ENCODE peak calls at places on chromosomes 12 and 14, in six cellular contexts. X is NCI-H1092; P is aorta; Y is non-pigmented ciliary epithelial cell; R is colonic mucosa; A is central memory CD4-positive, alpha-beta T cell. V is an unnamed sample.

GRCh38 chr14:41868396-41868795 is 261.7 kb downstream of the LRFN5 start:
- DNase-seq in R (no peak), A (no peak), X (no peak), Y (no peak), P (no peak), V (no peak)

GRCh38 chr14:49363926-49364751 is 222.0 kb downstream of the RPS29 start:
- DNase-seq in A (no peak), R (no peak), Y (no peak), P (no peak), X (no peak), V (no peak)

GRCh38 chr12:22656376-22656775 is 31.4 kb downstream of the ETNK1 start:
- DNase-seq in Y (no peak), X (no peak), A (no peak), P (no peak), R (no peak), V (no peak)

GRCh38 chr14:61346221-61346620 is 24.8 kb downstream of the PRKCH start:
- DNase-seq in A (no peak), Y (no peak), P (no peak), R (no peak), X (no peak), V (no peak)

GRCh38 chr14:104445086-104445485 is 134.5 kb upstream of the C14orf180 start:
- DNase-seq in A (no peak), X (no peak), R (peak), P (no peak), Y (no peak), V (no peak)

GRCh38 chr12:32477714-32478113 is 78.4 kb downstream of the FGD4 start:
- DNase-seq in X (no peak), R (no peak), Y (no peak), A (no peak), P (no peak), V (no peak)

GRCh38 chr14:36367985-36368774 is 47.7 kb upstream of the MBIP start:
- DNase-seq in R (no peak), X (no peak), A (no peak), Y (no peak), P (no peak), V (no peak)

GRCh38 chr14:105474478-105475268 is at the start of gene CRIP2:
- DNase-seq in R (no peak), P (peak), Y (no peak), X (peak), A (peak), V (peak)

GRCh38 chr14:99728231-99728920 is 44.3 kb downstream of the CYP46A1 start:
- DNase-seq in A (no peak), Y (no peak), R (peak), P (peak), X (no peak), V (no peak)

GRCh38 chr14:71403673-71404072 is 496.4 kb downstream of the PCNX1 start:
- DNase-seq in R (peak), P (no peak), X (no peak), A (peak), Y (no peak), V (peak)

GRCh38 chr12:31772186-31772585 is 43.4 kb upstream of the AMN1 start:
- DNase-seq in Y (no peak), R (no peak), A (no peak), P (no peak), X (no peak), V (no peak)

GRCh38 chr12:93062100-93062419 is 133.0 kb upstream of the EEA1 start:
- DNase-seq in Y (no peak), P (no peak), X (no peak), R (no peak), A (no peak), V (no peak)

GRCh38 chr12:12017135-12017581 is 53.6 kb upstream of the BCL2L14 start:
- DNase-seq in X (no peak), P (no peak), R (no peak), Y (no peak), A (no peak), V (no peak)

GRCh38 chr14:90111895-90112534 is 50.2 kb downstream of the KCNK13 start:
- DNase-seq in R (no peak), X (no peak), A (no peak), Y (peak), P (no peak), V (no peak)

GRCh38 chr14:90023176-90023896 is 38.5 kb upstream of the KCNK13 start:
- DNase-seq in A (no peak), R (no peak), Y (peak), P (no peak), X (no peak), V (no peak)

GRCh38 chr12:111024205-111024794 is 103.9 kb upstream of the MYL2 start:
- DNase-seq in R (peak), X (peak), Y (no peak), A (peak), P (peak), V (peak)

GRCh38 chr12:11894890-11895289 is 175.8 kb upstream of the BCL2L14 start:
- DNase-seq in A (no peak), P (no peak), Y (no peak), R (no peak), X (no peak), V (no peak)

GRCh38 chr14:33840797-33841196 is 110.1 kb downstream of the EGLN3 start:
- DNase-seq in X (no peak), Y (no peak), P (no peak), R (no peak), A (no peak), V (no peak)

GRCh38 chr12:64665506-64665905 is 55.2 kb downstream of the RASSF3 start:
- DNase-seq in X (no peak), A (peak), R (peak), Y (no peak), P (no peak), V (peak)

GRCh38 chr12:15527201-15527782 is 205.0 kb downstream of the PTPRO start:
- DNase-seq in Y (no peak), P (peak), A (no peak), R (peak), X (no peak), V (no peak)

GRCh38 chr14:33342299-33342974 is 403.8 kb downstream of the NPAS3 start:
- DNase-seq in Y (no peak), X (no peak), R (no peak), A (no peak), P (no peak), V (no peak)

GRCh38 chr14:78983126-78983525 is 813.0 kb downstream of the NRXN3 start:
- DNase-seq in Y (no peak), R (no peak), P (no peak), A (no peak), X (no peak), V (no peak)

GRCh38 chr12:131986361-131986760 is 36.6 kb downstream of the EP400 start:
- DNase-seq in P (no peak), Y (no peak), A (no peak), R (no peak), X (no peak), V (no peak)

GRCh38 chr14:89576132-89576923 is 159.3 kb upstream of the FOXN3 start:
- DNase-seq in P (no peak), A (no peak), Y (no peak), R (no peak), X (no peak), V (no peak)

GRCh38 chr14:73739899-73740685 is 25.9 kb upstream of the PNMA1 start:
- DNase-seq in R (peak), P (no peak), X (no peak), Y (no peak), A (no peak), V (no peak)

GRCh38 chr12:93773122-93773871 is 96.1 kb downstream of the CRADD start:
- DNase-seq in A (peak), X (no peak), Y (no peak), P (no peak), R (no peak), V (no peak)

GRCh38 chr12:100364334-100364733 is 7.5 kb downstream of the SLC17A8 start:
- DNase-seq in Y (no peak), P (no peak), R (no peak), X (no peak), A (no peak), V (no peak)

GRCh38 chr12:51242896-51243295 is 4.3 kb downstream of the DAZAP2 start:
- DNase-seq in P (no peak), R (no peak), Y (no peak), X (no peak), A (no peak), V (no peak)

GRCh38 chr12:90858261-90858660 is 96.7 kb downstream of the CCER1 start:
- DNase-seq in P (no peak), A (no peak), X (no peak), Y (no peak), R (peak), V (no peak)

GRCh38 chr12:110913119-110914056 is 7.0 kb downstream of the MYL2 start:
- DNase-seq in R (no peak), X (no peak), A (no peak), P (no peak), Y (no peak), V (no peak)

GRCh38 chr14:36996133-36996856 is 176.1 kb downstream of the SLC25A21 start:
- DNase-seq in P (peak), Y (peak), X (no peak), R (no peak), A (no peak), V (no peak)

GRCh38 chr14:47675489-47676300 is at the start of gene MDGA2:
- DNase-seq in P (no peak), X (no peak), A (no peak), R (no peak), Y (no peak), V (no peak)